ENCODE peak calls at places on chromosomes 2 and 18, in four cellular contexts. One of them, this sample, is unnamed.

GRCh38 chr18:10015941-10016819 is 102.4 kb downstream of the VAPA start:
- DNase-seq in NCI-H1048: no peak
- DNase-seq in T-cell: no peak
- DNase-seq in A172: peak
- DNase-seq in this sample: peak

GRCh38 chr18:36307513-36307912 is 10.0 kb downstream of the FHOD3 start:
- DNase-seq in NCI-H1048: no peak
- DNase-seq in T-cell: no peak
- DNase-seq in A172: no peak
- DNase-seq in this sample: no peak

GRCh38 chr2:144606756-144607498 is 87.0 kb upstream of the ZEB2 start:
- DNase-seq in NCI-H1048: no peak
- DNase-seq in T-cell: no peak
- DNase-seq in A172: no peak
- DNase-seq in this sample: no peak

GRCh38 chr2:240511351-240512108 is 46.3 kb downstream of the ANKMY1 start:
- DNase-seq in NCI-H1048: no peak
- DNase-seq in T-cell: no peak
- DNase-seq in A172: no peak
- DNase-seq in this sample: no peak

GRCh38 chr18:7205346-7205745 is 25.5 kb upstream of the LRRC30 start:
- DNase-seq in NCI-H1048: no peak
- DNase-seq in T-cell: no peak
- DNase-seq in A172: no peak
- DNase-seq in this sample: no peak

GRCh38 chr2:101463885-101464653 is 10.8 kb downstream of the RFX8 start:
- DNase-seq in NCI-H1048: no peak
- DNase-seq in T-cell: no peak
- DNase-seq in A172: peak
- DNase-seq in this sample: no peak

GRCh38 chr2:225223301-225223700 is 176.2 kb upstream of the NYAP2 start:
- DNase-seq in NCI-H1048: no peak
- DNase-seq in T-cell: no peak
- DNase-seq in A172: no peak
- DNase-seq in this sample: no peak

GRCh38 chr2:238379096-238379810 is 47.5 kb upstream of the ASB1 start:
- DNase-seq in NCI-H1048: no peak
- DNase-seq in T-cell: no peak
- DNase-seq in A172: peak
- DNase-seq in this sample: peak

This sample was measured in MG63.